ENCODE peak calls at places on chromosomes 7 and 10, in five cellular contexts. B is brain microvascular endothelial cell, Z is prostate gland, F is astrocyte, H is mammary epithelial cell. T is an unnamed sample.

GRCh38 chr10:68103867-68104255 is 5.4 kb upstream of the MYPN start:
- DNase-seq in B (no peak), Z (no peak), F (no peak), H (no peak), T (no peak)

GRCh38 chr7:53521638-53522184 is 486.3 kb downstream of the POM121L12 start:
- DNase-seq in B (no peak), Z (no peak), F (no peak), H (no peak), T (no peak)

GRCh38 chr7:87565877-87566276 is 34.8 kb downstream of the ABCB1 start:
- DNase-seq in B (no peak), Z (no peak), F (no peak), H (no peak), T (no peak)

GRCh38 chr7:27239780-27240731 is 2.5 kb upstream of the EVX1 start:
- DNase-seq in B (no peak), Z (no peak), F (no peak), H (no peak), T (no peak)

GRCh38 chr7:1027285-1028043 is 16.9 kb upstream of the GPR146 start:
- DNase-seq in B (peak; percentile 14), Z (no peak), F (peak; percentile 38), H (no peak), T (peak; percentile 80)

GRCh38 chr10:88922041-88922440 is 30.5 kb downstream of the ACTA2 start:
- DNase-seq in B (no peak), Z (no peak), F (no peak), H (no peak), T (no peak)

GRCh38 chr10:20265146-20265545 is 448.9 kb downstream of the PLXDC2 start:
- DNase-seq in B (no peak), Z (no peak), F (no peak), H (no peak), T (no peak)

GRCh38 chr10:78551184-78552005 is 517.4 kb upstream of the ZMIZ1 start:
- DNase-seq in B (no peak), Z (no peak), F (no peak), H (no peak), T (no peak)

GRCh38 chr7:18179058-18179457 is 151.4 kb upstream of the PRPS1L1 start:
- DNase-seq in B (peak; percentile 4), Z (no peak), F (peak; percentile 9), H (no peak), T (no peak)

GRCh38 chr10:127450644-127451043 is 98.5 kb upstream of the NPS start:
- DNase-seq in B (no peak), Z (no peak), F (no peak), H (no peak), T (peak; percentile 72)

GRCh38 chr10:30671011-30671616 is 41.6 kb upstream of the LYZL2 start:
- DNase-seq in B (peak; percentile 60), Z (no peak), F (peak; percentile 54), H (peak; percentile 57), T (no peak)

GRCh38 chr7:47669178-47669878 is 87.4 kb upstream of the TNS3 start:
- DNase-seq in B (peak; percentile 95), Z (no peak), F (peak; percentile 96), H (peak; percentile 65), T (peak; percentile 82)

GRCh38 chr7:522071-522937 is 2.7 kb upstream of the PDGFA start:
- DNase-seq in B (no peak), Z (peak; percentile 62), F (peak; percentile 50), H (peak; percentile 58), T (no peak)

GRCh38 chr10:14087585-14087984 is 243.1 kb downstream of the FRMD4A start:
- DNase-seq in B (no peak), Z (no peak), F (peak; percentile 16), H (no peak), T (no peak)

GRCh38 chr10:74875966-74876365 is 49.6 kb downstream of the KAT6B start:
- DNase-seq in B (no peak), Z (no peak), F (no peak), H (no peak), T (no peak)

GRCh38 chr10:7417103-7417623 is 6.3 kb upstream of the SFMBT2 start:
- DNase-seq in B (peak; percentile 12), Z (no peak), F (no peak), H (no peak), T (no peak)

GRCh38 chr10:71621783-71622526 is 97.6 kb downstream of the C10orf105 start:
- DNase-seq in B (peak; percentile 29), Z (no peak), F (peak; percentile 58), H (peak; percentile 17), T (no peak)

GRCh38 chr10:116994113-116994890 is 10.7 kb downstream of the SHTN1 start:
- DNase-seq in B (no peak), Z (no peak), F (no peak), H (no peak), T (no peak)

GRCh38 chr10:51960494-51960895 is 261.1 kb upstream of the CSTF2T start:
- DNase-seq in B (peak; percentile 42), Z (no peak), F (peak; percentile 8), H (peak; percentile 18), T (no peak)

GRCh38 chr7:116546916-116547315 is 22.1 kb downstream of the CAV1 start:
- DNase-seq in B (no peak), Z (no peak), F (no peak), H (no peak), T (no peak)

GRCh38 chr7:19015066-19015465 is 102.4 kb downstream of the TWIST1 start:
- DNase-seq in B (no peak), Z (no peak), F (peak; percentile 56), H (no peak), T (no peak)

GRCh38 chr7:17374654-17375053 is 76.2 kb downstream of the AHR start:
- DNase-seq in B (no peak), Z (no peak), F (no peak), H (no peak), T (no peak)

GRCh38 chr10:74293686-74294365 is 142.8 kb downstream of the ADK start:
- DNase-seq in B (peak; percentile 39), Z (no peak), F (peak; percentile 85), H (peak; percentile 70), T (no peak)

GRCh38 chr10:5685764-5686240 is 1.2 kb downstream of the TASOR2 start:
- DNase-seq in B (no peak), Z (no peak), F (no peak), H (no peak), T (no peak)

GRCh38 chr10:110870823-110871235 is 899 bp upstream of the PDCD4 start:
- DNase-seq in B (no peak), Z (no peak), F (no peak), H (no peak), T (no peak)

GRCh38 chr7:150727381-150727780 is 9.8 kb upstream of the GIMAP5 start:
- DNase-seq in B (no peak), Z (no peak), F (no peak), H (peak; percentile 11), T (no peak)

GRCh38 chr10:113576853-113577252 is 24.0 kb downstream of the HABP2 start:
- DNase-seq in B (peak; percentile 14), Z (no peak), F (no peak), H (peak; percentile 11), T (no peak)

DNA sequence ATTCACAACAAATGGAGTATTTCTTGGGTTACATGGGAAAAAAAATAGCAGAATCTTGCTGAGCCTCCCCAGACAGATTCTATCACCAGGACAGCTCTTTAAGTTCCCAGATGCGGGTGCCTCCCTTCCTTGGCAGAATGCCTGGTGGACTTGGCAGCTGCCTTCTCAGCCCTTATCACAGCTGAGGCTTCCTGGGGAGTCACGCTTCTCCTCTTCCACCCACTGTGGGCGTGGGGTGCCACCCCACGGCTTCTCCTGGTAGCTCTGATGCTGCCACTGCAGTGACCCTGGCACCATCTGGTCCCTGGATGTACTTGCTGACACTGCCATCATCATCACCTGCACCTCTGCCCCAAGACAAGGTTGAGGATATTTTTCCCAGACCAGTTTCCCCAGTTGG is 16.2 kb upstream of the NME8 start:
- DNase-seq in B (peak; percentile 11), Z (peak; percentile 25), F (no peak), H (no peak), T (peak; percentile 78)
- TF ChIP-seq CTCF in B (no peak), Z (no peak), F (no peak), H (no peak), T (peak; percentile 47)

GRCh38 chr7:130890176-130891020 is 156.4 kb upstream of the KLF14 start:
- DNase-seq in B (no peak), Z (no peak), F (no peak), H (no peak), T (no peak)

GRCh38 chr7:130894146-130895005 is 160.4 kb upstream of the KLF14 start:
- DNase-seq in B (no peak), Z (no peak), F (peak; percentile 72), H (peak; percentile 79), T (peak; percentile 96)

GRCh38 chr7:130888468-130888867 is 154.5 kb upstream of the KLF14 start:
- DNase-seq in B (no peak), Z (no peak), F (no peak), H (no peak), T (no peak)

GRCh38 chr7:130893441-130893894 is 159.5 kb upstream of the KLF14 start:
- DNase-seq in B (no peak), Z (no peak), F (peak; percentile 79), H (no peak), T (no peak)

GRCh38 chr7:130891254-130892094 is 157.5 kb upstream of the KLF14 start:
- DNase-seq in B (peak; percentile 95), Z (peak; percentile 55), F (peak; percentile 97), H (peak; percentile 92), T (peak; percentile 72)
- H3K27ac ChIP-seq in B (peak overlapping the region; percentile 88), Z (peak overlapping the region; percentile 86), F (peak overlapping the region; percentile 96), H (peak overlapping the region; percentile 93), T (peak overlapping the region; percentile 94)

DNA sequence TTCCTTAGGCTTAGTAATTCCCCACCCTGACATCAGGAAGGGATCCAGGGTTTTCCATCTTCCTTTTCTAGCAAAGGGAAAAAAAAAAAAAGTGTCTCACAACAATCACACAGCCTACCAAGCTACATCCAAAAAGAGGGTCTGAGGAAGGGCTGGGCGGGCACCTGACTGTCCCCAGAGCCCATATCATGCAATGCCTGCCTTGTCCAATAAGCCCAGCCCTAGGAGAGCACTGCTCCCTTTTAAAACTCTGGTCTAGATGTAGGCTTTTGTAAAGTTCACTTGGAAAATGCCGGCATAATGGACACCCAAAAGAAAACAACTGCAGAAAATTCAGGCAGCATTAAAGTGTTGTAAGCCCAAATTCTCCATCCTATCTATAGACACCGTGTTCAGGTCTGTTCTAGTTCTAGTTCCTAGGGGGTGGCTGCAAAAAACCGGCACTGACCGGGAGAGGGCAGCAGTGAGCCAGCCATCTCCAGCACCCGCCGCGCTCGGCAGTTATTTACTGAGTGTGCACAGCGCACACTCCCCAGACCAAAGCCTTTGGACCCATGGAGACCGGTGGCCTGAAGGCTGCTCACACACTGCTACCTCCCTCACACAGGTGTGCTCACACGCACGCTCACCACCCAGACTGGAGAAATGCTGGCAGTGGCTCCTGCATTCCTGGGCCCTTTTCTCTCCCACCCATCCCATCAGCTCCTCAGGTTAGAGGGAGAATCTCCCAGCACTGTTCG is 48.7 kb downstream of the PODXL start:
- DNase-seq in B (peak; percentile 73), Z (peak; percentile 80), F (peak; percentile 21), H (peak; percentile 52), T (peak; percentile 89)
- TF ChIP-seq CTCF in B (peak; percentile 97), Z (peak; percentile 88), F (peak; percentile 84), H (peak; percentile 96), T (peak; percentile 91)

GRCh38 chr7:13742126-13742525 is 247.3 kb downstream of the ETV1 start:
- DNase-seq in B (peak; percentile 74), Z (no peak), F (peak; percentile 95), H (peak; percentile 44), T (no peak)

GRCh38 chr7:13749026-13749425 is 240.4 kb downstream of the ETV1 start:
- DNase-seq in B (no peak), Z (no peak), F (no peak), H (no peak), T (no peak)

GRCh38 chr7:13749666-13750065 is 239.8 kb downstream of the ETV1 start:
- DNase-seq in B (no peak), Z (no peak), F (no peak), H (no peak), T (no peak)

GRCh38 chr7:13742719-13743640 is 246.5 kb downstream of the ETV1 start:
- DNase-seq in B (peak; percentile 66), Z (peak; percentile 36), F (peak; percentile 64), H (peak; percentile 33), T (no peak)

GRCh38 chr7:13745530-13745929 is 243.9 kb downstream of the ETV1 start:
- DNase-seq in B (no peak), Z (no peak), F (no peak), H (no peak), T (no peak)
- H3K27ac ChIP-seq in B (no peak overlapping the region), Z (no peak overlapping the region), F (no peak overlapping the region), H (no peak overlapping the region), T (no peak overlapping the region)